ENCODE peak calls at places on chromosomes 5 and 9, in ten cellular contexts. One of them, this sample, is unnamed.
A peak's percentile ranks its signal among the peaks of the same experiment; 100 is the strongest.

GRCh38 chr5:626850-627249 is 14.7 kb downstream of the CEP72 start:
- DNase-seq in lower lobe of right lung: no peak
- DNase-seq in endodermal cell: no peak
- DNase-seq in K562: no peak
- DNase-seq in HCT116: no peak
- DNase-seq in Peyer's patch: no peak
- DNase-seq in mesenchymal stem cell: no peak
- DNase-seq in right cardiac atrium: no peak
- DNase-seq in left ventricle myocardium inferior: no peak
- DNase-seq in neural progenitor cell: no peak
- DNase-seq in this sample: no peak

GRCh38 chr5:139698461-139699146 is 50.5 kb downstream of the CXXC5 start:
- DNase-seq in lower lobe of right lung: peak; percentile 73
- DNase-seq in endodermal cell: peak; percentile 97
- DNase-seq in K562: peak; percentile 28
- DNase-seq in HCT116: no peak
- DNase-seq in Peyer's patch: peak; percentile 72
- DNase-seq in mesenchymal stem cell: peak; percentile 87
- DNase-seq in right cardiac atrium: peak; percentile 93
- DNase-seq in left ventricle myocardium inferior: peak; percentile 86
- DNase-seq in neural progenitor cell: peak; percentile 91
- DNase-seq in this sample: peak; percentile 91

GRCh38 chr5:107523019-107523680 is 147.6 kb downstream of the EFNA5 start:
- DNase-seq in lower lobe of right lung: no peak
- DNase-seq in endodermal cell: no peak
- DNase-seq in K562: no peak
- DNase-seq in HCT116: no peak
- DNase-seq in Peyer's patch: no peak
- DNase-seq in mesenchymal stem cell: no peak
- DNase-seq in right cardiac atrium: no peak
- DNase-seq in left ventricle myocardium inferior: no peak
- DNase-seq in neural progenitor cell: no peak
- DNase-seq in this sample: no peak

GRCh38 chr5:174386306-174386705 is 338.1 kb upstream of the MSX2 start:
- DNase-seq in lower lobe of right lung: no peak
- DNase-seq in endodermal cell: no peak
- DNase-seq in K562: no peak
- DNase-seq in HCT116: no peak
- DNase-seq in Peyer's patch: no peak
- DNase-seq in mesenchymal stem cell: no peak
- DNase-seq in right cardiac atrium: no peak
- DNase-seq in left ventricle myocardium inferior: no peak
- DNase-seq in neural progenitor cell: no peak
- DNase-seq in this sample: no peak

GRCh38 chr9:110782701-110783100 is 114.1 kb downstream of the MUSK start:
- DNase-seq in lower lobe of right lung: no peak
- DNase-seq in endodermal cell: no peak
- DNase-seq in K562: no peak
- DNase-seq in HCT116: no peak
- DNase-seq in Peyer's patch: no peak
- DNase-seq in mesenchymal stem cell: no peak
- DNase-seq in right cardiac atrium: no peak
- DNase-seq in left ventricle myocardium inferior: no peak
- DNase-seq in neural progenitor cell: no peak
- DNase-seq in this sample: no peak

GRCh38 chr5:6787941-6788340 is 74.7 kb downstream of the TENT4A start:
- DNase-seq in lower lobe of right lung: no peak
- DNase-seq in endodermal cell: no peak
- DNase-seq in K562: no peak
- DNase-seq in HCT116: no peak
- DNase-seq in Peyer's patch: no peak
- DNase-seq in mesenchymal stem cell: no peak
- DNase-seq in right cardiac atrium: no peak
- DNase-seq in left ventricle myocardium inferior: no peak
- DNase-seq in neural progenitor cell: no peak
- DNase-seq in this sample: no peak

GRCh38 chr9:136053757-136054142 is 41.3 kb downstream of the NACC2 start:
- DNase-seq in lower lobe of right lung: no peak
- DNase-seq in endodermal cell: no peak
- DNase-seq in K562: no peak
- DNase-seq in HCT116: no peak
- DNase-seq in Peyer's patch: no peak
- DNase-seq in mesenchymal stem cell: no peak
- DNase-seq in right cardiac atrium: no peak
- DNase-seq in left ventricle myocardium inferior: no peak
- DNase-seq in neural progenitor cell: no peak
- DNase-seq in this sample: no peak

GRCh38 chr5:140549237-140550144 is 2.0 kb downstream of the EIF4EBP3 start:
- DNase-seq in lower lobe of right lung: no peak
- DNase-seq in endodermal cell: peak; percentile 36
- DNase-seq in K562: peak; percentile 37
- DNase-seq in HCT116: no peak
- DNase-seq in Peyer's patch: peak; percentile 74
- DNase-seq in mesenchymal stem cell: peak; percentile 75
- DNase-seq in right cardiac atrium: no peak
- DNase-seq in left ventricle myocardium inferior: no peak
- DNase-seq in neural progenitor cell: no peak
- DNase-seq in this sample: peak; percentile 44

GRCh38 chr9:99822596-99823391 is 1.1 kb downstream of the NR4A3 start:
- DNase-seq in lower lobe of right lung: peak; percentile 51
- DNase-seq in endodermal cell: peak; percentile 87
- DNase-seq in K562: peak; percentile 19
- DNase-seq in HCT116: no peak
- DNase-seq in Peyer's patch: peak; percentile 62
- DNase-seq in mesenchymal stem cell: peak; percentile 81
- DNase-seq in right cardiac atrium: peak; percentile 24
- DNase-seq in left ventricle myocardium inferior: peak; percentile 32
- DNase-seq in neural progenitor cell: peak; percentile 82
- DNase-seq in this sample: peak; percentile 45

GRCh38 chr5:93099902-93100347 is 481.1 kb downstream of the NR2F1-AS1 start:
- DNase-seq in lower lobe of right lung: no peak
- DNase-seq in endodermal cell: no peak
- DNase-seq in K562: no peak
- DNase-seq in HCT116: no peak
- DNase-seq in Peyer's patch: no peak
- DNase-seq in mesenchymal stem cell: no peak
- DNase-seq in right cardiac atrium: no peak
- DNase-seq in left ventricle myocardium inferior: no peak
- DNase-seq in neural progenitor cell: no peak
- DNase-seq in this sample: no peak

GRCh38 chr9:35186524-35186923 is 24.7 kb downstream of the UNC13B start:
- DNase-seq in lower lobe of right lung: no peak
- DNase-seq in endodermal cell: no peak
- DNase-seq in K562: no peak
- DNase-seq in HCT116: no peak
- DNase-seq in Peyer's patch: peak; percentile 54
- DNase-seq in mesenchymal stem cell: no peak
- DNase-seq in right cardiac atrium: no peak
- DNase-seq in left ventricle myocardium inferior: no peak
- DNase-seq in neural progenitor cell: no peak
- DNase-seq in this sample: no peak

GRCh38 chr9:15837079-15837679 is 284.3 kb downstream of the CCDC171 start:
- DNase-seq in lower lobe of right lung: no peak
- DNase-seq in endodermal cell: no peak
- DNase-seq in K562: peak; percentile 27
- DNase-seq in HCT116: peak; percentile 36
- DNase-seq in Peyer's patch: peak; percentile 50
- DNase-seq in mesenchymal stem cell: peak; percentile 65
- DNase-seq in right cardiac atrium: no peak
- DNase-seq in left ventricle myocardium inferior: no peak
- DNase-seq in neural progenitor cell: peak; percentile 69
- DNase-seq in this sample: peak; percentile 28

GRCh38 chr5:179267071-179267670 is 78.1 kb downstream of the ADAMTS2 start:
- DNase-seq in lower lobe of right lung: peak; percentile 38
- DNase-seq in endodermal cell: peak; percentile 60
- DNase-seq in K562: no peak
- DNase-seq in HCT116: no peak
- DNase-seq in Peyer's patch: peak; percentile 35
- DNase-seq in mesenchymal stem cell: no peak
- DNase-seq in right cardiac atrium: no peak
- DNase-seq in left ventricle myocardium inferior: peak; percentile 15
- DNase-seq in neural progenitor cell: peak; percentile 28
- DNase-seq in this sample: no peak

GRCh38 chr5:95759005-95759404 is 27.9 kb downstream of the RHOBTB3 start:
- DNase-seq in lower lobe of right lung: no peak
- DNase-seq in endodermal cell: no peak
- DNase-seq in K562: no peak
- DNase-seq in HCT116: no peak
- DNase-seq in Peyer's patch: peak; percentile 54
- DNase-seq in mesenchymal stem cell: peak; percentile 15
- DNase-seq in right cardiac atrium: no peak
- DNase-seq in left ventricle myocardium inferior: no peak
- DNase-seq in neural progenitor cell: no peak
- DNase-seq in this sample: no peak

GRCh38 chr9:69502671-69503301 is 169.4 kb downstream of the APBA1 start:
- DNase-seq in lower lobe of right lung: no peak
- DNase-seq in endodermal cell: no peak
- DNase-seq in K562: no peak
- DNase-seq in HCT116: no peak
- DNase-seq in Peyer's patch: no peak
- DNase-seq in mesenchymal stem cell: peak; percentile 3
- DNase-seq in right cardiac atrium: no peak
- DNase-seq in left ventricle myocardium inferior: no peak
- DNase-seq in neural progenitor cell: no peak
- DNase-seq in this sample: no peak

GRCh38 chr5:103617090-103617489 is 54.5 kb upstream of the NUDT12 start:
- DNase-seq in lower lobe of right lung: no peak
- DNase-seq in endodermal cell: no peak
- DNase-seq in K562: no peak
- DNase-seq in HCT116: no peak
- DNase-seq in Peyer's patch: no peak
- DNase-seq in mesenchymal stem cell: no peak
- DNase-seq in right cardiac atrium: no peak
- DNase-seq in left ventricle myocardium inferior: no peak
- DNase-seq in neural progenitor cell: no peak
- DNase-seq in this sample: no peak

GRCh38 chr5:78362220-78362619 is 1.8 kb downstream of the SCAMP1 start:
- DNase-seq in lower lobe of right lung: no peak
- DNase-seq in endodermal cell: no peak
- DNase-seq in K562: no peak
- DNase-seq in HCT116: no peak
- DNase-seq in Peyer's patch: no peak
- DNase-seq in mesenchymal stem cell: no peak
- DNase-seq in right cardiac atrium: no peak
- DNase-seq in left ventricle myocardium inferior: no peak
- DNase-seq in neural progenitor cell: no peak
- DNase-seq in this sample: no peak

GRCh38 chr5:40879163-40879942 is 29.9 kb upstream of the C7 start:
- DNase-seq in lower lobe of right lung: no peak
- DNase-seq in endodermal cell: peak; percentile 28
- DNase-seq in K562: peak; percentile 43
- DNase-seq in HCT116: peak; percentile 13
- DNase-seq in Peyer's patch: no peak
- DNase-seq in mesenchymal stem cell: peak; percentile 33
- DNase-seq in right cardiac atrium: no peak
- DNase-seq in left ventricle myocardium inferior: no peak
- DNase-seq in neural progenitor cell: no peak
- DNase-seq in this sample: no peak
- H3K4me1 ChIP-seq in lower lobe of right lung: no peaks in the 10 kb centered on the region
- H3K4me1 ChIP-seq in endodermal cell: no peaks in the 10 kb centered on the region
- H3K4me1 ChIP-seq in K562: no peaks in the 10 kb centered on the region
- H3K4me1 ChIP-seq in HCT116: peaks cover 4% of the 10 kb centered on the region
- H3K4me1 ChIP-seq in Peyer's patch: no peaks in the 10 kb centered on the region
- H3K4me1 ChIP-seq in mesenchymal stem cell: no peaks in the 10 kb centered on the region
- H3K4me1 ChIP-seq in right cardiac atrium: no peaks in the 10 kb centered on the region
- H3K4me1 ChIP-seq in left ventricle myocardium inferior: no peaks in the 10 kb centered on the region
- H3K4me1 ChIP-seq in neural progenitor cell: no peaks in the 10 kb centered on the region
- H3K4me1 ChIP-seq in this sample: no peaks in the 10 kb centered on the region

GRCh38 chr5:51881901-51882300 is 498.7 kb downstream of the ISL1 start:
- DNase-seq in lower lobe of right lung: no peak
- DNase-seq in endodermal cell: peak; percentile 61
- DNase-seq in K562: no peak
- DNase-seq in HCT116: no peak
- DNase-seq in Peyer's patch: no peak
- DNase-seq in mesenchymal stem cell: peak; percentile 52
- DNase-seq in right cardiac atrium: no peak
- DNase-seq in left ventricle myocardium inferior: no peak
- DNase-seq in neural progenitor cell: peak; percentile 43
- DNase-seq in this sample: no peak
- H3K4me3 ChIP-seq in lower lobe of right lung: no peak overlapping the region
- H3K4me3 ChIP-seq in endodermal cell: no peak overlapping the region
- H3K4me3 ChIP-seq in K562: no peak overlapping the region
- H3K4me3 ChIP-seq in HCT116: no peak overlapping the region
- H3K4me3 ChIP-seq in Peyer's patch: no peak overlapping the region
- H3K4me3 ChIP-seq in mesenchymal stem cell: no peak overlapping the region
- H3K4me3 ChIP-seq in right cardiac atrium: no peak overlapping the region
- H3K4me3 ChIP-seq in left ventricle myocardium inferior: no peak overlapping the region
- H3K4me3 ChIP-seq in neural progenitor cell: no peak overlapping the region
- H3K4me3 ChIP-seq in this sample: no peak overlapping the region

GRCh38 chr9:121510766-121511555 is 11.3 kb upstream of the GGTA1 start:
- DNase-seq in lower lobe of right lung: no peak
- DNase-seq in endodermal cell: no peak
- DNase-seq in K562: no peak
- DNase-seq in HCT116: no peak
- DNase-seq in Peyer's patch: no peak
- DNase-seq in mesenchymal stem cell: no peak
- DNase-seq in right cardiac atrium: no peak
- DNase-seq in left ventricle myocardium inferior: peak; percentile 44
- DNase-seq in neural progenitor cell: no peak
- DNase-seq in this sample: no peak
- H3K9me3 ChIP-seq in lower lobe of right lung: no peaks in the 10 kb centered on the region
- H3K9me3 ChIP-seq in endodermal cell: no peaks in the 10 kb centered on the region
- H3K9me3 ChIP-seq in K562: no peaks in the 10 kb centered on the region
- H3K9me3 ChIP-seq in HCT116: no peaks in the 10 kb centered on the region
- H3K9me3 ChIP-seq in Peyer's patch: no peaks in the 10 kb centered on the region
- H3K9me3 ChIP-seq in mesenchymal stem cell: peaks cover 4% of the 10 kb centered on the region
- H3K9me3 ChIP-seq in right cardiac atrium: no peaks in the 10 kb centered on the region
- H3K9me3 ChIP-seq in left ventricle myocardium inferior: no peaks in the 10 kb centered on the region
- H3K9me3 ChIP-seq in neural progenitor cell: no peaks in the 10 kb centered on the region
- H3K9me3 ChIP-seq in this sample: no peaks in the 10 kb centered on the region

GRCh38 chr5:132389051-132389331 is 19.5 kb downstream of the SLC22A5 start:
- DNase-seq in lower lobe of right lung: no peak
- DNase-seq in endodermal cell: no peak
- DNase-seq in K562: no peak
- DNase-seq in HCT116: no peak
- DNase-seq in Peyer's patch: no peak
- DNase-seq in mesenchymal stem cell: peak; percentile 82
- DNase-seq in right cardiac atrium: no peak
- DNase-seq in left ventricle myocardium inferior: no peak
- DNase-seq in neural progenitor cell: no peak
- DNase-seq in this sample: no peak

GRCh38 chr5:132386644-132387286 is 17.3 kb downstream of the SLC22A5 start:
- DNase-seq in lower lobe of right lung: peak; percentile 83
- DNase-seq in endodermal cell: peak; percentile 91
- DNase-seq in K562: peak; percentile 51
- DNase-seq in HCT116: peak; percentile 46
- DNase-seq in Peyer's patch: peak; percentile 90
- DNase-seq in mesenchymal stem cell: peak; percentile 82
- DNase-seq in right cardiac atrium: peak; percentile 73
- DNase-seq in left ventricle myocardium inferior: peak; percentile 71
- DNase-seq in neural progenitor cell: peak; percentile 70
- DNase-seq in this sample: peak; percentile 84

GRCh38 chr5:132387649-132388117 is 18.2 kb downstream of the SLC22A5 start:
- DNase-seq in lower lobe of right lung: peak; percentile 65
- DNase-seq in endodermal cell: peak; percentile 57
- DNase-seq in K562: peak; percentile 81
- DNase-seq in HCT116: peak; percentile 81
- DNase-seq in Peyer's patch: peak; percentile 80
- DNase-seq in mesenchymal stem cell: peak; percentile 99
- DNase-seq in right cardiac atrium: peak; percentile 45
- DNase-seq in left ventricle myocardium inferior: peak; percentile 48
- DNase-seq in neural progenitor cell: no peak
- DNase-seq in this sample: peak; percentile 95

GRCh38 chr5:132389453-132390286 is 20.2 kb downstream of the SLC22A5 start:
- DNase-seq in lower lobe of right lung: no peak
- DNase-seq in endodermal cell: peak; percentile 65
- DNase-seq in K562: peak; percentile 25
- DNase-seq in HCT116: peak; percentile 99
- DNase-seq in Peyer's patch: peak; percentile 76
- DNase-seq in mesenchymal stem cell: peak; percentile 100
- DNase-seq in right cardiac atrium: peak; percentile 59
- DNase-seq in left ventricle myocardium inferior: no peak
- DNase-seq in neural progenitor cell: no peak
- DNase-seq in this sample: peak; percentile 100

GRCh38 chr5:132388244-132389050 is 18.9 kb downstream of the SLC22A5 start:
- DNase-seq in lower lobe of right lung: no peak
- DNase-seq in endodermal cell: peak; percentile 36
- DNase-seq in K562: no peak
- DNase-seq in HCT116: no peak
- DNase-seq in Peyer's patch: peak; percentile 50
- DNase-seq in mesenchymal stem cell: peak; percentile 84
- DNase-seq in right cardiac atrium: peak; percentile 37
- DNase-seq in left ventricle myocardium inferior: no peak
- DNase-seq in neural progenitor cell: no peak
- DNase-seq in this sample: peak; percentile 60
- H3K4me1 ChIP-seq in lower lobe of right lung: peaks cover 52% of the 10 kb centered on the region
- H3K4me1 ChIP-seq in endodermal cell: peaks cover 18% of the 10 kb centered on the region
- H3K4me1 ChIP-seq in K562: peaks cover 10% of the 10 kb centered on the region
- H3K4me1 ChIP-seq in HCT116: peaks cover 61% of the 10 kb centered on the region
- H3K4me1 ChIP-seq in Peyer's patch: peaks cover 11% of the 10 kb centered on the region
- H3K4me1 ChIP-seq in mesenchymal stem cell: peaks cover 34% of the 10 kb centered on the region
- H3K4me1 ChIP-seq in right cardiac atrium: peaks cover 10% of the 10 kb centered on the region
- H3K4me1 ChIP-seq in left ventricle myocardium inferior: peaks cover 68% of the 10 kb centered on the region
- H3K4me1 ChIP-seq in neural progenitor cell: no peaks in the 10 kb centered on the region
- H3K4me1 ChIP-seq in this sample: peaks cover 51% of the 10 kb centered on the region